ENCODE peak calls at places on chromosomes 12 and 14, in eight cellular contexts. One of them, this sample, is unnamed.

GRCh38 chr14:100522616-100523021 is 64.6 kb downstream of the BEGAIN start:
- DNase-seq in HFFc6: no peak
- DNase-seq in PC-9: no peak
- DNase-seq in progenitor cell of endocrine pancreas: no peak
- DNase-seq in neural progenitor cell: peak; percentile 62
- DNase-seq in heart left ventricle: no peak
- DNase-seq in spleen: peak; percentile 28
- DNase-seq in HepG2: no peak
- DNase-seq in this sample: peak; percentile 18

GRCh38 chr12:90908465-90908864 is 46.5 kb downstream of the CCER1 start:
- DNase-seq in spleen: no peak
- DNase-seq in HepG2: no peak
- DNase-seq in HFFc6: peak; percentile 69
- DNase-seq in neural progenitor cell: peak; percentile 1
- DNase-seq in progenitor cell of endocrine pancreas: no peak
- DNase-seq in PC-9: peak; percentile 12
- DNase-seq in heart left ventricle: no peak
- DNase-seq in this sample: no peak

GRCh38 chr14:51897791-51898190 is 37.4 kb downstream of the GNG2 start:
- DNase-seq in heart left ventricle: no peak
- DNase-seq in HFFc6: no peak
- DNase-seq in spleen: no peak
- DNase-seq in PC-9: no peak
- DNase-seq in progenitor cell of endocrine pancreas: no peak
- DNase-seq in neural progenitor cell: no peak
- DNase-seq in HepG2: no peak
- DNase-seq in this sample: no peak

GRCh38 chr14:77037886-77038511 is 9.5 kb upstream of the IRF2BPL start:
- DNase-seq in PC-9: no peak
- DNase-seq in neural progenitor cell: no peak
- DNase-seq in spleen: peak; percentile 86
- DNase-seq in heart left ventricle: no peak
- DNase-seq in progenitor cell of endocrine pancreas: no peak
- DNase-seq in HepG2: no peak
- DNase-seq in HFFc6: peak; percentile 36
- DNase-seq in this sample: no peak

GRCh38 chr12:65306603-65307501 is 28.4 kb downstream of the MSRB3 start:
- DNase-seq in HFFc6: peak; percentile 73
- DNase-seq in PC-9: peak; percentile 32
- DNase-seq in spleen: peak; percentile 74
- DNase-seq in heart left ventricle: peak; percentile 79
- DNase-seq in HepG2: peak; percentile 37
- DNase-seq in progenitor cell of endocrine pancreas: no peak
- DNase-seq in neural progenitor cell: peak; percentile 31
- DNase-seq in this sample: no peak

GRCh38 chr12:64893961-64894360 is 69.5 kb downstream of the TBC1D30 start:
- DNase-seq in heart left ventricle: no peak
- DNase-seq in PC-9: no peak
- DNase-seq in HFFc6: peak; percentile 83
- DNase-seq in neural progenitor cell: no peak
- DNase-seq in HepG2: no peak
- DNase-seq in progenitor cell of endocrine pancreas: no peak
- DNase-seq in spleen: no peak
- DNase-seq in this sample: no peak

GRCh38 chr14:76326918-76327689 is 48.8 kb upstream of the ESRRB start:
- DNase-seq in spleen: no peak
- DNase-seq in HFFc6: no peak
- DNase-seq in PC-9: no peak
- DNase-seq in neural progenitor cell: no peak
- DNase-seq in heart left ventricle: no peak
- DNase-seq in progenitor cell of endocrine pancreas: no peak
- DNase-seq in HepG2: no peak
- DNase-seq in this sample: no peak

GRCh38 chr14:21191261-21191808 is 35.5 kb upstream of the OR5AU1 start:
- DNase-seq in spleen: no peak
- DNase-seq in heart left ventricle: no peak
- DNase-seq in neural progenitor cell: no peak
- DNase-seq in HFFc6: no peak
- DNase-seq in PC-9: no peak
- DNase-seq in HepG2: no peak
- DNase-seq in progenitor cell of endocrine pancreas: no peak
- DNase-seq in this sample: no peak

GRCh38 chr14:39102265-39102968 is 618 bp downstream of the SEC23A start:
- DNase-seq in PC-9: no peak
- DNase-seq in HepG2: peak; percentile 98
- DNase-seq in heart left ventricle: no peak
- DNase-seq in spleen: no peak
- DNase-seq in HFFc6: peak; percentile 18
- DNase-seq in progenitor cell of endocrine pancreas: no peak
- DNase-seq in neural progenitor cell: no peak
- DNase-seq in this sample: no peak

GRCh38 chr12:6363330-6364036 is 11.9 kb downstream of the SCNN1A start:
- DNase-seq in progenitor cell of endocrine pancreas: peak; percentile 73
- DNase-seq in HepG2: peak; percentile 85
- DNase-seq in PC-9: peak; percentile 86
- DNase-seq in spleen: peak; percentile 91
- DNase-seq in HFFc6: no peak
- DNase-seq in neural progenitor cell: peak; percentile 74
- DNase-seq in heart left ventricle: peak; percentile 82
- DNase-seq in this sample: no peak

GRCh38 chr12:94200695-94201094 is 52.3 kb downstream of the PLXNC1 start:
- DNase-seq in heart left ventricle: no peak
- DNase-seq in HepG2: no peak
- DNase-seq in spleen: no peak
- DNase-seq in neural progenitor cell: no peak
- DNase-seq in progenitor cell of endocrine pancreas: no peak
- DNase-seq in HFFc6: no peak
- DNase-seq in PC-9: no peak
- DNase-seq in this sample: no peak

GRCh38 chr12:94195483-94195882 is 47.1 kb downstream of the PLXNC1 start:
- DNase-seq in spleen: no peak
- DNase-seq in HepG2: no peak
- DNase-seq in PC-9: no peak
- DNase-seq in HFFc6: no peak
- DNase-seq in heart left ventricle: no peak
- DNase-seq in neural progenitor cell: no peak
- DNase-seq in progenitor cell of endocrine pancreas: no peak
- DNase-seq in this sample: no peak

GRCh38 chr12:94198469-94198868 is 50.1 kb downstream of the PLXNC1 start:
- DNase-seq in HFFc6: no peak
- DNase-seq in PC-9: no peak
- DNase-seq in heart left ventricle: no peak
- DNase-seq in neural progenitor cell: no peak
- DNase-seq in HepG2: no peak
- DNase-seq in spleen: no peak
- DNase-seq in progenitor cell of endocrine pancreas: no peak
- DNase-seq in this sample: no peak

GRCh38 chr12:94200069-94200468 is 51.7 kb downstream of the PLXNC1 start:
- DNase-seq in spleen: no peak
- DNase-seq in HFFc6: no peak
- DNase-seq in progenitor cell of endocrine pancreas: no peak
- DNase-seq in neural progenitor cell: no peak
- DNase-seq in heart left ventricle: no peak
- DNase-seq in HepG2: peak; percentile 76
- DNase-seq in PC-9: no peak
- DNase-seq in this sample: no peak

GRCh38 chr12:94198872-94199271 is 50.5 kb downstream of the PLXNC1 start:
- DNase-seq in HFFc6: no peak
- DNase-seq in progenitor cell of endocrine pancreas: no peak
- DNase-seq in spleen: no peak
- DNase-seq in neural progenitor cell: peak; percentile 16
- DNase-seq in HepG2: no peak
- DNase-seq in PC-9: no peak
- DNase-seq in heart left ventricle: no peak
- DNase-seq in this sample: no peak
- TF ChIP-seq CTCF in HFFc6: no peak
- TF ChIP-seq CTCF in progenitor cell of endocrine pancreas: no peak
- TF ChIP-seq CTCF in spleen: no peak
- TF ChIP-seq CTCF in neural progenitor cell: peak; percentile 41
- TF ChIP-seq CTCF in HepG2: no peak
- TF ChIP-seq CTCF in PC-9: no peak
- TF ChIP-seq CTCF in heart left ventricle: no peak
- TF ChIP-seq CTCF in this sample: no peak

DNA sequence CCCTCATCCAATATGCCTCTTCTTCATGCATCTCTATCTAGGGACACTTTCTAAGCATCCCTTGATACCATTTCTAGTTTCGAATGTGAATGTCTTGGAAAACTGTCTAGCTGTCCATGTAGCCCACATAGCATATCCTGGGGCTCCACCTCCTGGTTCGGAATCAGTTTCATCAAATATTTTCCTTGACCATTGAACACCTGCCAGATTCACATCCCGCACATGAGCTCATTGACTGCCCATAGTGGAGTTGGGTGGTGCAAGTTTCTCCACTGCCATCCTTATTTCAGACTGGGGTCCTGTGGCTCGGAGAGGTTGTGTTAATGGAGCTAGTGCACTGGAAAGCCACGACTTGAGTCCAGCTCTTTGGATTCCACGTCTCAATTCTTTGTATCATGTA is 58.6 kb upstream of the TMEM263 start:
- DNase-seq in progenitor cell of endocrine pancreas: no peak
- DNase-seq in HepG2: peak; percentile 25
- DNase-seq in spleen: no peak
- DNase-seq in heart left ventricle: no peak
- DNase-seq in HFFc6: peak; percentile 23
- DNase-seq in PC-9: no peak
- DNase-seq in neural progenitor cell: no peak
- DNase-seq in this sample: no peak
- TF ChIP-seq CTCF in progenitor cell of endocrine pancreas: no peak
- TF ChIP-seq CTCF in HepG2: peak; percentile 72
- TF ChIP-seq CTCF in spleen: no peak
- TF ChIP-seq CTCF in heart left ventricle: no peak
- TF ChIP-seq CTCF in HFFc6: peak; percentile 25
- TF ChIP-seq CTCF in PC-9: no peak
- TF ChIP-seq CTCF in neural progenitor cell: no peak
- TF ChIP-seq CTCF in this sample: no peak

DNA sequence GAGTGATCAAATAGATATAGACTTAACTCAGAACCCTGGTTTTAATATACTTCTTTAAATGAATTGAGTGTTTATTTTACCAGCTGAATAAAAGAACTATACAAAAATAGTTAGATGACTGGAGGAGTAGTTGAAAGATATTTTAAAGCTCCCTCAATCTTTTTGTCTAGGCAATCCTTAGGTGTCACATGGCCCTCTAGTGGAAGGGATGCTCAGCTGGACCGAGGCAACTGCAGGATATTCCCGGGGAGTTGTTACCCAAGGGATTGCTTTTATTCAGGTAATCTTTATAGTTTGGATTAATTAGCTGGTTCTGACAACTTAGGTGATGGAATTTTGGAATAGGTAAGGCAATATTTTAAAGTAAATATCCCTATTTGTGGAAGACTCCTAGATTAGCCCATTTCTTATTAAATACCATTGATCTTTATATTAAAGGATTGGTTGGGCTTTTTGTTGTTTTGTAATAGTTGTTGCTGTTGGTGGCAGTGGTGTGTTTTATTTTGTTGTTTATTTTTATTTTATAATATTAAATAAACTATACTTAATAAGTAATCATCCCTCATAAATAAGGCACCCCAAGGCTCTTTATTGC is 57.1 kb downstream of the ZDHHC17 start:
- DNase-seq in spleen: no peak
- DNase-seq in HFFc6: peak; percentile 26
- DNase-seq in progenitor cell of endocrine pancreas: no peak
- DNase-seq in HepG2: peak; percentile 35
- DNase-seq in PC-9: peak; percentile 7
- DNase-seq in heart left ventricle: no peak
- DNase-seq in neural progenitor cell: peak; percentile 69
- DNase-seq in this sample: peak; percentile 24
- TF ChIP-seq CTCF in spleen: no peak
- TF ChIP-seq CTCF in HFFc6: peak; percentile 82
- TF ChIP-seq CTCF in progenitor cell of endocrine pancreas: peak; percentile 62
- TF ChIP-seq CTCF in HepG2: peak; percentile 52
- TF ChIP-seq CTCF in PC-9: peak; percentile 56
- TF ChIP-seq CTCF in heart left ventricle: peak; percentile 47
- TF ChIP-seq CTCF in neural progenitor cell: peak; percentile 85
- TF ChIP-seq CTCF in this sample: peak; percentile 50

GRCh38 chr12:109880938-109881337 is 597 bp upstream of the GLTP start:
- DNase-seq in neural progenitor cell: peak; percentile 28
- DNase-seq in HFFc6: no peak
- DNase-seq in heart left ventricle: no peak
- DNase-seq in progenitor cell of endocrine pancreas: no peak
- DNase-seq in spleen: no peak
- DNase-seq in PC-9: no peak
- DNase-seq in HepG2: no peak
- DNase-seq in this sample: no peak

GRCh38 chr12:109881752-109882151 is 1.4 kb upstream of the GLTP start:
- DNase-seq in spleen: no peak
- DNase-seq in PC-9: no peak
- DNase-seq in neural progenitor cell: no peak
- DNase-seq in progenitor cell of endocrine pancreas: no peak
- DNase-seq in heart left ventricle: no peak
- DNase-seq in HepG2: no peak
- DNase-seq in HFFc6: no peak
- DNase-seq in this sample: no peak

GRCh38 chr12:109879332-109880048 is 851 bp downstream of the GLTP start:
- DNase-seq in heart left ventricle: no peak
- DNase-seq in HFFc6: no peak
- DNase-seq in PC-9: no peak
- DNase-seq in progenitor cell of endocrine pancreas: no peak
- DNase-seq in HepG2: no peak
- DNase-seq in neural progenitor cell: peak; percentile 32
- DNase-seq in spleen: no peak
- DNase-seq in this sample: no peak

GRCh38 chr12:109878749-109879148 is 1.6 kb downstream of the GLTP start:
- DNase-seq in spleen: no peak
- DNase-seq in heart left ventricle: no peak
- DNase-seq in PC-9: no peak
- DNase-seq in HepG2: no peak
- DNase-seq in neural progenitor cell: no peak
- DNase-seq in HFFc6: no peak
- DNase-seq in progenitor cell of endocrine pancreas: no peak
- DNase-seq in this sample: no peak

DNA sequence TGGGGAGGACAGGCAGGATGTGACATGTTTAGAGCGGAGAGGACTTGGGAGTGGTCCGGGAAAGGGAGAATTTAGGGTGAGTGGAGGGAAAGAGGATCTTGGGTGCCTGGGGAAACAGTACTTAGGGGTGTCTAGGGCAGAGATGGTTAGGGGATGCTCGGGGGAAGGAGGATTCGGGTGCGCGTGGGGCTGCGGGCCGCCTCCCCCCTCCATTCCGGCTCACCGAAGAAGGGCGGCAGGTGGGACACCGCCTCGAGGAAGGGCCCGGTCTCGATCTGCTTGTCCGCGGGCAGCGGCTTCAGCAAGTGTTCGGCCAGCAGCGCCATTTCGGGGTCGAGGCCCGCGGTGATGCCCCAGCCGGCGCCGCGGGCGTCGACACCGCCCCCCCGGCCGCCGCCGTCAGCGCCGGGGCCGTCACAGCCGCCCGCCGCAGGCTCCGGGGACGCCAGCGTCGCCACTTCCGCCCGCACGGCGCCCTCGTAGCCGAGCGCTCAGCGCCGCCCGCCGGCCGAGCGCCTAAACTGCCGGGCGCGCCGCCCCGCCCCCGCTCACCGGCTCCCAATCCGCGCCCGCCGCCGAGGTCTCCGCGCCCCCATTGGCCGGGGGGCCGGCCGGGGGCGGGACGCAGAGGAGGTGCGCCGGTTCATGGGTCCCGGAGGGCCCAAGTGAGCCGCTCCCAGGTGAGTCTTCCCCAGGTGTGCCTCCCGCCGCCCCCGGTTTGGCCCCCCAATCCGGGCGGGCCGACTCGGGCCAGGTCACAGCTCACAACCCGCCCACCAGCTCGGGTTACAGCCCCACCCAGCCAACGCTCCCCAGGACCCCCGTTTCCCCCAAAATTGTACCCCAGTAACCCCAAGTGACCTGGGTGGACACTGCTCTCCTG is at the start of gene GLTP:
- DNase-seq in PC-9: peak; percentile 93
- DNase-seq in progenitor cell of endocrine pancreas: peak; percentile 83
- DNase-seq in HFFc6: peak; percentile 62
- DNase-seq in heart left ventricle: peak; percentile 91
- DNase-seq in neural progenitor cell: peak; percentile 97
- DNase-seq in spleen: peak; percentile 97
- DNase-seq in HepG2: peak; percentile 58
- DNase-seq in this sample: peak; percentile 90
- TF ChIP-seq CTCF in PC-9: no peak
- TF ChIP-seq CTCF in progenitor cell of endocrine pancreas: peak; percentile 67
- TF ChIP-seq CTCF in HFFc6: peak; percentile 63
- TF ChIP-seq CTCF in heart left ventricle: peak; percentile 47
- TF ChIP-seq CTCF in neural progenitor cell: peak; percentile 55
- TF ChIP-seq CTCF in spleen: peak; percentile 37
- TF ChIP-seq CTCF in HepG2: peak; percentile 59
- TF ChIP-seq CTCF in this sample: peak; percentile 47